ENCODE peak calls at places on chromosomes 7 and 10, in four cellular contexts. One of them, this sample, is unnamed.

GRCh38 chr7:55400191-55400590 is 35.1 kb downstream of the LANCL2 start:
- DNase-seq in AG09309: no peak
- DNase-seq in dorsolateral prefrontal cortex: no peak
- DNase-seq in glutamatergic neuron: no peak
- DNase-seq in this sample: no peak

GRCh38 chr10:60846173-60846572 is 67.9 kb downstream of the CDK1 start:
- DNase-seq in dorsolateral prefrontal cortex: no peak
- DNase-seq in glutamatergic neuron: no peak
- DNase-seq in AG09309: no peak
- DNase-seq in this sample: no peak

GRCh38 chr10:95214369-95214768 is 20.3 kb downstream of the ACSM6 start:
- DNase-seq in AG09309: no peak
- DNase-seq in glutamatergic neuron: no peak
- DNase-seq in dorsolateral prefrontal cortex: no peak
- DNase-seq in this sample: no peak

GRCh38 chr7:132214452-132214851 is 361.8 kb downstream of the PLXNA4 start:
- DNase-seq in dorsolateral prefrontal cortex: no peak
- DNase-seq in AG09309: no peak
- DNase-seq in glutamatergic neuron: no peak
- DNase-seq in this sample: no peak

GRCh38 chr10:97788552-97789442 is 17.0 kb upstream of the SFRP5 start:
- DNase-seq in AG09309: no peak
- DNase-seq in dorsolateral prefrontal cortex: no peak
- DNase-seq in glutamatergic neuron: no peak
- DNase-seq in this sample: no peak

GRCh38 chr10:69042417-69042816 is 45.5 kb upstream of the SRGN start:
- DNase-seq in glutamatergic neuron: no peak
- DNase-seq in dorsolateral prefrontal cortex: no peak
- DNase-seq in AG09309: no peak
- DNase-seq in this sample: no peak

GRCh38 chr7:151395036-151395367 is 14.8 kb downstream of the WDR86 start:
- DNase-seq in AG09309: no peak
- DNase-seq in dorsolateral prefrontal cortex: no peak
- DNase-seq in glutamatergic neuron: peak
- DNase-seq in this sample: no peak

GRCh38 chr10:128926693-128927092 is 540.3 kb upstream of the MGMT start:
- DNase-seq in AG09309: no peak
- DNase-seq in dorsolateral prefrontal cortex: no peak
- DNase-seq in glutamatergic neuron: no peak
- DNase-seq in this sample: no peak

GRCh38 chr10:124064158-124064603 is 29.2 kb downstream of the CHST15 start:
- DNase-seq in dorsolateral prefrontal cortex: no peak
- DNase-seq in AG09309: no peak
- DNase-seq in glutamatergic neuron: no peak
- DNase-seq in this sample: no peak

GRCh38 chr7:99098824-99099498 is 44.9 kb downstream of the SMURF1 start:
- DNase-seq in dorsolateral prefrontal cortex: no peak
- DNase-seq in glutamatergic neuron: no peak
- DNase-seq in AG09309: no peak
- DNase-seq in this sample: no peak

GRCh38 chr7:1024331-1024761 is 20.0 kb upstream of the GPR146 start:
- DNase-seq in dorsolateral prefrontal cortex: no peak
- DNase-seq in AG09309: no peak
- DNase-seq in glutamatergic neuron: no peak
- DNase-seq in this sample: peak

GRCh38 chr7:82019538-82019937 is 249.7 kb upstream of the HGF start:
- DNase-seq in glutamatergic neuron: no peak
- DNase-seq in AG09309: no peak
- DNase-seq in dorsolateral prefrontal cortex: no peak
- DNase-seq in this sample: no peak

GRCh38 chr7:142012825-142013506 is 17.3 kb downstream of the MGAM start:
- DNase-seq in glutamatergic neuron: no peak
- DNase-seq in AG09309: no peak
- DNase-seq in dorsolateral prefrontal cortex: no peak
- DNase-seq in this sample: peak

GRCh38 chr7:142964502-142965246 is 2.5 kb upstream of the KEL start:
- DNase-seq in AG09309: no peak
- DNase-seq in dorsolateral prefrontal cortex: no peak
- DNase-seq in glutamatergic neuron: no peak
- DNase-seq in this sample: no peak

GRCh38 chr7:101598422-101598957 is 30.6 kb downstream of the MYL10 start:
- DNase-seq in AG09309: no peak
- DNase-seq in dorsolateral prefrontal cortex: no peak
- DNase-seq in glutamatergic neuron: no peak
- DNase-seq in this sample: no peak

GRCh38 chr10:29266641-29267040 is 22.2 kb upstream of the LYZL1 start:
- DNase-seq in AG09309: peak
- DNase-seq in glutamatergic neuron: peak
- DNase-seq in dorsolateral prefrontal cortex: no peak
- DNase-seq in this sample: peak
- TF ChIP-seq CTCF in AG09309: no peak
- TF ChIP-seq CTCF in glutamatergic neuron: no peak
- TF ChIP-seq CTCF in dorsolateral prefrontal cortex: no peak
- TF ChIP-seq CTCF in this sample: no peak

GRCh38 chr7:92988941-92989540 is 128.7 kb downstream of the SAMD9 start:
- DNase-seq in AG09309: no peak
- DNase-seq in glutamatergic neuron: no peak
- DNase-seq in dorsolateral prefrontal cortex: no peak
- DNase-seq in this sample: no peak

GRCh38 chr7:92987543-92987942 is 130.2 kb downstream of the SAMD9 start:
- DNase-seq in dorsolateral prefrontal cortex: no peak
- DNase-seq in AG09309: no peak
- DNase-seq in glutamatergic neuron: no peak
- DNase-seq in this sample: no peak

GRCh38 chr7:92987095-92987494 is 130.7 kb downstream of the SAMD9 start:
- DNase-seq in glutamatergic neuron: no peak
- DNase-seq in AG09309: peak
- DNase-seq in dorsolateral prefrontal cortex: no peak
- DNase-seq in this sample: no peak

GRCh38 chr7:92991190-92991589 is 126.6 kb downstream of the SAMD9 start:
- DNase-seq in glutamatergic neuron: no peak
- DNase-seq in dorsolateral prefrontal cortex: no peak
- DNase-seq in AG09309: no peak
- DNase-seq in this sample: no peak

DNA sequence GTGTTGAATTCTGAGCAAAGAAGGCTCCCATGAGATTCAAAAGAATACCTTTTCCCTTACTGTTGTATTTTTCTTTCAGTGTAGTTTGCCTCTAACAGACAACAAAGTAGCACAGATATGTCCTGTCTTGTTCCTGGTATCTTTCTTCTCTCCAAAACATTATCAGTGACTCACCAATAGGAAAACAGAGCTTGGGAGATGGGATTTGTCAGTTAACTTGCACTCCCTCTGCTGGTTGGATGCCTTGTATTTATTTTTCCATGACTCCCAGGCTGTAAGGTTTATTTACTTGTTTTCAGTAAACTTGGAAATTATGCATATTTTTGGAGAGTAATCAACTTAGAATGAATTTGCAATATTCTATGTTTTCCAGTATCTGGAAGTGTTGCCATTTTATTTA is 129.7 kb downstream of the SAMD9 start:
- DNase-seq in glutamatergic neuron: no peak
- DNase-seq in dorsolateral prefrontal cortex: no peak
- DNase-seq in AG09309: no peak
- DNase-seq in this sample: peak
- TF ChIP-seq CTCF in glutamatergic neuron: peak
- TF ChIP-seq CTCF in dorsolateral prefrontal cortex: peak
- TF ChIP-seq CTCF in AG09309: peak
- TF ChIP-seq CTCF in this sample: peak

GRCh38 chr10:4506087-4506486 is 319.9 kb upstream of the AKR1E2 start:
- DNase-seq in AG09309: no peak
- DNase-seq in dorsolateral prefrontal cortex: no peak
- DNase-seq in glutamatergic neuron: no peak
- DNase-seq in this sample: no peak

GRCh38 chr10:4504550-4504949 is 321.5 kb upstream of the AKR1E2 start:
- DNase-seq in glutamatergic neuron: no peak
- DNase-seq in dorsolateral prefrontal cortex: no peak
- DNase-seq in AG09309: no peak
- DNase-seq in this sample: no peak

GRCh38 chr10:4498763-4499251 is 327.2 kb upstream of the AKR1E2 start:
- DNase-seq in dorsolateral prefrontal cortex: no peak
- DNase-seq in AG09309: peak
- DNase-seq in glutamatergic neuron: no peak
- DNase-seq in this sample: no peak

GRCh38 chr10:4503076-4503475 is 322.9 kb upstream of the AKR1E2 start:
- DNase-seq in AG09309: peak
- DNase-seq in dorsolateral prefrontal cortex: no peak
- DNase-seq in glutamatergic neuron: no peak
- DNase-seq in this sample: no peak

DNA sequence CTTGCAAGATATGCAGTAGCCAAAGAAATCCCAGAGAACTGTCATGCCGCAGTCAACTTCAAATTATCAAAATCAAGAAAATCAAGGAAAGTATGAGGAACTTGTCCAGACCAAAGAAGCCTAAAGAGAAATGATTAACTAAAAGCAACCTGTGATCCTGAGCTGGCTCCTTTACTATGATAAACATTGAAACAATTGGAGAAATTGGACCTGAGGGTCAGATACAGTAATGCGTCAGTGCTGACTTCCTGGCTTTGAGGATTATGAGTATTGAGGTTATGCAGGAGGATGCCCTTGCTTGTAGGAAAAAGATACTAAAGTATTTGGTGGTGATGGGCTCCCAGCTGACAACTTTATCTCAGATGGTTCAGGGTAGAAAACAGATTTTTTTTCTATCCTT is 324.7 kb upstream of the AKR1E2 start:
- DNase-seq in glutamatergic neuron: no peak
- DNase-seq in dorsolateral prefrontal cortex: no peak
- DNase-seq in AG09309: no peak
- DNase-seq in this sample: no peak
- TF ChIP-seq CTCF in glutamatergic neuron: no peak
- TF ChIP-seq CTCF in dorsolateral prefrontal cortex: no peak
- TF ChIP-seq CTCF in AG09309: no peak
- TF ChIP-seq CTCF in this sample: no peak

GRCh38 chr10:112680586-112680985 is 233.6 kb downstream of the VTI1A start:
- DNase-seq in dorsolateral prefrontal cortex: no peak
- DNase-seq in AG09309: no peak
- DNase-seq in glutamatergic neuron: no peak
- DNase-seq in this sample: no peak

GRCh38 chr10:112678987-112679386 is 232.0 kb downstream of the VTI1A start:
- DNase-seq in AG09309: peak
- DNase-seq in dorsolateral prefrontal cortex: no peak
- DNase-seq in glutamatergic neuron: no peak
- DNase-seq in this sample: no peak

GRCh38 chr10:112679392-112679791 is 232.4 kb downstream of the VTI1A start:
- DNase-seq in AG09309: no peak
- DNase-seq in dorsolateral prefrontal cortex: no peak
- DNase-seq in glutamatergic neuron: no peak
- DNase-seq in this sample: no peak

GRCh38 chr10:112677689-112678088 is 230.7 kb downstream of the VTI1A start:
- DNase-seq in dorsolateral prefrontal cortex: no peak
- DNase-seq in glutamatergic neuron: no peak
- DNase-seq in AG09309: no peak
- DNase-seq in this sample: no peak

DNA sequence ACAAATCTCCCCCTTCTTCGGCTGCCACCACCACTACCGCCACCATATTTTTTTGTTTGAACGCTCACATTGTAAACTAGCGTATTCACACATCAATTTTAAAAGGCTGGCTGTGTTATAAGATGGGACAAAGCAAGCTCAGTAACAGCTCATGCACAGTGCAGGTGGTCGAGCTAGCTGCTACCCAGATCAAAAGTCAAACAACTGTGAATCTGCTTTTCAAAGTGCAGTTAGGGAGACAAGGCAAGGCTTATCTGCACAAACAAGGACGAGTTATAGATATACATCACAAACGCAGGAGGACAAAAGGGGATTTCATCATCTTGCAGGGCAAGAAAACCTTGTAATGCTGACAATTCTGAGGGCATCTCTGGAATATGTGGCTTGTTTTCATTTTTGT is 231.6 kb downstream of the VTI1A start:
- DNase-seq in dorsolateral prefrontal cortex: no peak
- DNase-seq in AG09309: no peak
- DNase-seq in glutamatergic neuron: no peak
- DNase-seq in this sample: no peak
- TF ChIP-seq CTCF in dorsolateral prefrontal cortex: no peak
- TF ChIP-seq CTCF in AG09309: no peak
- TF ChIP-seq CTCF in glutamatergic neuron: no peak
- TF ChIP-seq CTCF in this sample: no peak